ENCODE peak calls at places on chromosomes 7 and 10, in six cellular contexts. I is lung microvascular endothelial cell, U is NCI-H524, N is NCI-H2081, V is EL, Q is SJSA1. L is an unnamed sample.

GRCh38 chr10:44581996-44582395 is 197.1 kb upstream of the CXCL12 start:
- DNase-seq in I (no peak), U (no peak), N (no peak), V (peak), Q (no peak), L (no peak)

GRCh38 chr10:35526775-35527174 is 78.4 kb upstream of the GJD4 start:
- DNase-seq in I (no peak), U (no peak), N (no peak), V (no peak), Q (no peak), L (no peak)

GRCh38 chr10:58293989-58294388 is 25.0 kb downstream of the CISD1 start:
- DNase-seq in I (no peak), U (peak), N (no peak), V (no peak), Q (no peak), L (no peak)

GRCh38 chr7:30750574-30751256 is 1.2 kb upstream of the INMT start:
- DNase-seq in I (peak), U (peak), N (no peak), V (peak), Q (peak), L (no peak)

GRCh38 chr7:57412168-57412567 is 37.8 kb upstream of the ZNF716 start:
- DNase-seq in I (no peak), U (no peak), N (no peak), V (no peak), Q (no peak), L (no peak)

GRCh38 chr7:43723002-43723331 is 6.4 kb downstream of the COA1 start:
- DNase-seq in I (no peak), U (no peak), N (no peak), V (no peak), Q (no peak), L (no peak)

GRCh38 chr10:121608669-121609190 is 10.5 kb upstream of the FGFR2 start:
- DNase-seq in I (peak), U (peak), N (peak), V (peak), Q (peak), L (no peak)

GRCh38 chr10:124734311-124735166 is 9.6 kb downstream of the FAM53B start:
- DNase-seq in I (no peak), U (no peak), N (no peak), V (no peak), Q (no peak), L (no peak)

GRCh38 chr10:32112055-32112454 is 55.8 kb upstream of the KIF5B start:
- DNase-seq in I (peak), U (no peak), N (no peak), V (peak), Q (peak), L (peak)

GRCh38 chr7:152512711-152513110 is 76.9 kb upstream of the KMT2C start:
- DNase-seq in I (peak), U (no peak), N (no peak), V (no peak), Q (no peak), L (no peak)

GRCh38 chr10:3486346-3487065 is 298.5 kb downstream of the KLF6 start:
- DNase-seq in I (peak), U (peak), N (no peak), V (peak), Q (peak), L (peak)

GRCh38 chr10:74589226-74589673 is 237.2 kb upstream of the KAT6B start:
- DNase-seq in I (peak), U (peak), N (peak), V (peak), Q (peak), L (no peak)